ENCODE peak calls at places on chromosomes 6 and 20, in six cellular contexts. I is heart right ventricle, B is fibroblast of lung, S is DND-41, N is A549, Y is neural progenitor cell. G is an unnamed sample.
A peak's percentile ranks its signal among the peaks of the same experiment; 100 is the strongest.

GRCh38 chr20:48723308-48724264 is 104.2 kb downstream of the PREX1 start:
- DNase-seq in B (no peak), I (no peak), N (no peak), S (no peak), Y (no peak), G (no peak)

GRCh38 chr20:48779435-48779834 is 48.4 kb downstream of the PREX1 start:
- DNase-seq in S (no peak), B (no peak), Y (no peak), I (no peak), N (no peak), G (no peak)

GRCh38 chr20:5164645-5165399 is 38.0 kb downstream of the CDS2 start:
- DNase-seq in N (no peak), S (no peak), B (no peak), Y (no peak), I (no peak), G (no peak)

GRCh38 chr20:63061701-63062100 is 54.9 kb upstream of the BHLHE23 start:
- DNase-seq in N (no peak), S (no peak), I (no peak), B (no peak), Y (no peak), G (no peak)

GRCh38 chr6:101730954-101731353 is 337.4 kb downstream of the GRIK2 start:
- DNase-seq in I (no peak), B (peak; percentile 32), Y (no peak), S (no peak), N (no peak), G (no peak)

GRCh38 chr6:145532361-145532760 is 203.0 kb downstream of the EPM2A start:
- DNase-seq in N (no peak), I (no peak), Y (no peak), S (no peak), B (no peak), G (no peak)

GRCh38 chr6:158894192-158894591 is 75.0 kb upstream of the EZR start:
- DNase-seq in B (peak; percentile 92), N (peak; percentile 91), S (no peak), I (no peak), Y (peak; percentile 59), G (no peak)

GRCh38 chr20:37627060-37627766 is 66.6 kb upstream of the CTNNBL1 start:
- DNase-seq in I (peak; percentile 52), N (peak; percentile 48), Y (peak; percentile 88), S (peak; percentile 75), B (peak; percentile 54), G (no peak)

GRCh38 chr6:28922004-28922840 is 1.6 kb downstream of the TRIM27 start:
- DNase-seq in Y (no peak), N (peak; percentile 68), B (peak; percentile 52), S (no peak), I (no peak), G (no peak)

GRCh38 chr6:141426400-141426980 is 706.2 kb upstream of the GJE1 start:
- DNase-seq in I (no peak), Y (no peak), N (no peak), S (no peak), B (peak; percentile 61), G (no peak)

GRCh38 chr6:105892577-105893262 is 193.4 kb upstream of the PRDM1 start:
- DNase-seq in I (no peak), S (peak; percentile 40), B (peak; percentile 52), N (no peak), Y (no peak), G (peak; percentile 53)

GRCh38 chr6:54621285-54621684 is 225.3 kb upstream of the FAM83B start:
- DNase-seq in N (peak; percentile 11), I (no peak), Y (peak; percentile 43), B (no peak), S (no peak), G (no peak)

GRCh38 chr20:59082077-59082740 is 39.6 kb upstream of the PRELID3B start:
- DNase-seq in S (no peak), Y (no peak), N (peak; percentile 8), I (no peak), B (peak; percentile 68), G (no peak)
- TF ChIP-seq CTCF in S (peak; percentile 45), Y (peak; percentile 48), N (peak; percentile 18), I (no peak), B (peak; percentile 42), G (no peak)

GRCh38 chr6:149919834-149920225 is 3.1 kb downstream of the RAET1G start:
- DNase-seq in N (no peak), Y (no peak), B (no peak), I (no peak), S (no peak), G (no peak)

GRCh38 chr6:149921361-149921760 is 1.6 kb downstream of the RAET1G start:
- DNase-seq in I (no peak), N (no peak), S (no peak), B (no peak), Y (no peak), G (no peak)

GRCh38 chr6:149915970-149916865 is 6.7 kb downstream of the RAET1G start:
- DNase-seq in Y (no peak), S (no peak), B (no peak), I (no peak), N (no peak), G (no peak)

GRCh38 chr6:149918151-149918905 is 4.6 kb downstream of the RAET1G start:
- DNase-seq in S (no peak), B (no peak), Y (no peak), N (no peak), I (no peak), G (no peak)

GRCh38 chr6:149917679-149918078 is 5.2 kb downstream of the RAET1G start:
- DNase-seq in Y (no peak), N (no peak), I (no peak), B (no peak), S (no peak), G (no peak)
- H3K27ac ChIP-seq in Y (no peak overlapping the region), N (no peak overlapping the region), I (no peak overlapping the region), B (no peak overlapping the region), S (no peak overlapping the region), G (no peak overlapping the region)

DNA sequence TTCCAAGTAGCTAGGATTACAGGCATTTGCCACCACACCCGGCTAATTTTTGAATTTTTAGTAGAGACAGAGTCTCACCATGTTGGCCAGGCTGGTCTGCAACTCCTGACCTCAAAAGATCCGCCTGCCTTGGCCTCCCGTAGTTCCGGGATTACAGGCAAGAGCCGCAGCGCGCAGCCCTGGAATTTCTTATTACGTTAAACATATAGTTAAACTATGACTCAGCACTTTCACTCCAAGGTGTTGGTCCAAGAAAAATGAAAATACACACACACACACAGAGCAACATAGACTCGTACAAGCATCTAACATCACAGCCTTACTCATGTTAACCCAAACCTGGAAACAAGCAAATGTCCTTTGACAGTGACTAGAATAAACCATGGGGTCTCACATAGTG is 663.9 kb downstream of the PRKN start:
- DNase-seq in S (no peak), Y (no peak), N (peak; percentile 50), B (peak; percentile 15), I (no peak), G (no peak)
- TF ChIP-seq CTCF in S (no peak), Y (no peak), N (no peak), B (no peak), I (no peak), G (no peak)

GRCh38 chr6:125918230-125918629 is 38.3 kb upstream of the HINT3 start:
- DNase-seq in N (no peak), S (no peak), B (no peak), Y (peak; percentile 13), I (no peak), G (no peak)
- H3K27ac ChIP-seq in N (peak overlapping the region; percentile 88), S (no peak overlapping the region), B (no peak overlapping the region), Y (no peak overlapping the region), I (peak overlapping the region; percentile 71), G (peak overlapping the region; percentile 42)

GRCh38 chr6:71482742-71483141 is 194.1 kb downstream of the OGFRL1 start:
- DNase-seq in I (no peak), Y (no peak), S (no peak), N (peak; percentile 14), B (no peak), G (no peak)
- TF ChIP-seq CTCF in I (no peak), Y (no peak), S (no peak), N (peak; percentile 20), B (peak; percentile 24), G (no peak)

DNA sequence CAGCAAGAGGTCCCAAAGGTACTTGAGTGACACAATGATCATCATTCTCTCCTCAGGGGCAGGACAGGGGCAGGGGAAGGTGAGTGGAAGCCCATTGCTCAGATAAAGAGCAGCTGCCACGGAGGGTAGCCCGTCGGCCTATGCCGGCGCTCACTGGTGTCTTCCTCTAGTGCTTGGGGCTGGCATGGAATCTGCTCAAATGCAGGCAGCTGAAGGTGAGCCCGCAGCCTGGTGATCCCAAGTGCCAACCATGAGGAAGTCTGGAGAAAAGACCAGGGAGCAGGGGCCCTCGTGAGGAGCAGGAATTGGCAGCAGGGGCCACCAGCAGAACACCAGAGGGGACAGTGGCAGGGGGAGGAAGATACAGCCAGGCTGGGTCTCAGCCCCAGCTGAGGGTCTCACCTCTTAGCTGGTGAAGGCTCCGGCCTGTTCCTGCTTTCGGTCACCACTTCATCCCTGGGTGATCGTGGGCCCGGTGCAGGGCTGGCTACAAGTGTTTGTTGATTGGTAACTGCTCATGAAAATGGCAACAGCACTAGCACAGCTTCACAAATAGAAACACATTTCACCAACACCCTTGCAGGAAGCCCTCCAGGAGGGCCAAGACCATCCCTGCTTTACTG is 24.7 kb downstream of the RBCK1 start:
- DNase-seq in I (no peak), Y (no peak), B (no peak), N (no peak), S (no peak), G (no peak)
- H3K27ac ChIP-seq in I (no peak overlapping the region), Y (no peak overlapping the region), B (no peak overlapping the region), N (peak overlapping the region; percentile 73), S (no peak overlapping the region), G (no peak overlapping the region)

DNA sequence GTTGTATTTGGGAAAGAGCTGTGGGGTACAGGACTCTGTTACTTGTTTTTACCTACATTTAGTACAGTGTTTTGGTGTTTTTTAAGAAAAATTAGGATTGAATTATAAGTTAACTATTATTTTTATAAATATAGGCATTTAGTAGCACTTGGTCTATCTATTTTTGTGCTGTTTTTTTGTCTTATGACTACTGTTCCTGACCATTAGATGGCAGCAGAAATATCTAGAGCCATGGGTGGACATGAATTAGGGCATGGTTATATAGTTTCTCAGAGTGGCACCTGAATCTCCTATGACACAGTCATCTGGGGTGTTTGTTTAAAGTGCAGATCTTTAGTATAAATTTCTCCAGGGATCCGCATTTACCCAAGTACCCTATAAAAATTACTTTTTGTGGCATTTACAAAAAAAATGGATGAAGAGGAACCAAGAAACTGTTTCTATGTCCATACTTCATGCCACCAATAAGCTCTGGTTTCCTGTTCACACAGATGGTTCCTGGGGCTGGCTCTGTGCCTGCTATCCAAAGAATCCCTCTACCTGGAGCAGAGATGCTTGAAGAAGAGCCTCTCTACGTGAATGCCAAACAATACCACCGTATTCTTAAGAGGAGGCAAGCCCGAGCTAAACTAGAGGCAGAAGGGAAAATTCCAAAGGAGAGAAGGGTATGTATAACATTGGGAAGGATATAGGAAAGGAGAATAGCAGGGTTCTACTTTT is 19.8 kb downstream of the NFYA start:
- DNase-seq in S (no peak), Y (no peak), B (peak; percentile 16), I (no peak), N (peak; percentile 24), G (no peak)
- TF ChIP-seq CTCF in S (peak; percentile 38), Y (peak; percentile 39), B (peak; percentile 45), I (no peak), N (peak; percentile 43), G (no peak)

G was measured in esophagus muscularis mucosa.